ENCODE peak calls at places on chromosome 15, in six cellular contexts. One of them, this sample, is unnamed.

GRCh38 chr15:85379403-85380131 is 836 bp upstream of the AKAP13 start:
- DNase-seq in AML-193: no peak
- DNase-seq in fibroblast of the aortic adventitia: peak; percentile 36
- DNase-seq in heart right ventricle: no peak
- DNase-seq in activated CD8-positive, alpha-beta memory T cell treated with anti-CD3 and anti-CD28 coated beads for 4 hours: no peak
- DNase-seq in lower lobe of right lung: no peak
- DNase-seq in this sample: no peak

GRCh38 chr15:60083318-60083717 is 79.2 kb downstream of the FOXB1 start:
- DNase-seq in AML-193: no peak
- DNase-seq in fibroblast of the aortic adventitia: peak; percentile 25
- DNase-seq in heart right ventricle: no peak
- DNase-seq in activated CD8-positive, alpha-beta memory T cell treated with anti-CD3 and anti-CD28 coated beads for 4 hours: no peak
- DNase-seq in lower lobe of right lung: no peak
- DNase-seq in this sample: no peak

GRCh38 chr15:64285871-64286270 is 70.1 kb downstream of the CSNK1G1 start:
- DNase-seq in AML-193: no peak
- DNase-seq in fibroblast of the aortic adventitia: no peak
- DNase-seq in heart right ventricle: no peak
- DNase-seq in activated CD8-positive, alpha-beta memory T cell treated with anti-CD3 and anti-CD28 coated beads for 4 hours: no peak
- DNase-seq in lower lobe of right lung: no peak
- DNase-seq in this sample: no peak

GRCh38 chr15:94692697-94693096 is 461.3 kb downstream of the MCTP2 start:
- DNase-seq in AML-193: no peak
- DNase-seq in fibroblast of the aortic adventitia: no peak
- DNase-seq in heart right ventricle: no peak
- DNase-seq in activated CD8-positive, alpha-beta memory T cell treated with anti-CD3 and anti-CD28 coated beads for 4 hours: no peak
- DNase-seq in lower lobe of right lung: no peak
- DNase-seq in this sample: no peak

GRCh38 chr15:88073386-88073681 is 183.2 kb downstream of the NTRK3 start:
- DNase-seq in AML-193: no peak
- DNase-seq in fibroblast of the aortic adventitia: no peak
- DNase-seq in heart right ventricle: no peak
- DNase-seq in activated CD8-positive, alpha-beta memory T cell treated with anti-CD3 and anti-CD28 coated beads for 4 hours: no peak
- DNase-seq in lower lobe of right lung: no peak
- DNase-seq in this sample: no peak

GRCh38 chr15:72237286-72238224 is 6.6 kb upstream of the PKM start:
- DNase-seq in AML-193: peak; percentile 87
- DNase-seq in fibroblast of the aortic adventitia: peak; percentile 97
- DNase-seq in heart right ventricle: no peak
- DNase-seq in activated CD8-positive, alpha-beta memory T cell treated with anti-CD3 and anti-CD28 coated beads for 4 hours: no peak
- DNase-seq in lower lobe of right lung: peak; percentile 58
- DNase-seq in this sample: no peak

GRCh38 chr15:89116404-89116803 is 28.1 kb downstream of the ABHD2 start:
- DNase-seq in AML-193: no peak
- DNase-seq in fibroblast of the aortic adventitia: no peak
- DNase-seq in heart right ventricle: peak; percentile 51
- DNase-seq in activated CD8-positive, alpha-beta memory T cell treated with anti-CD3 and anti-CD28 coated beads for 4 hours: no peak
- DNase-seq in lower lobe of right lung: no peak
- DNase-seq in this sample: no peak

GRCh38 chr15:72169921-72170611 is 27.5 kb downstream of the GRAMD2A start:
- DNase-seq in AML-193: no peak
- DNase-seq in fibroblast of the aortic adventitia: no peak
- DNase-seq in heart right ventricle: no peak
- DNase-seq in activated CD8-positive, alpha-beta memory T cell treated with anti-CD3 and anti-CD28 coated beads for 4 hours: no peak
- DNase-seq in lower lobe of right lung: no peak
- DNase-seq in this sample: no peak

GRCh38 chr15:96230557-96231181 is 99.8 kb upstream of the NR2F2 start:
- DNase-seq in AML-193: no peak
- DNase-seq in fibroblast of the aortic adventitia: peak; percentile 8
- DNase-seq in heart right ventricle: no peak
- DNase-seq in activated CD8-positive, alpha-beta memory T cell treated with anti-CD3 and anti-CD28 coated beads for 4 hours: no peak
- DNase-seq in lower lobe of right lung: no peak
- DNase-seq in this sample: no peak

GRCh38 chr15:93266291-93266690 is 177.3 kb upstream of the RGMA start:
- DNase-seq in AML-193: no peak
- DNase-seq in fibroblast of the aortic adventitia: no peak
- DNase-seq in heart right ventricle: no peak
- DNase-seq in activated CD8-positive, alpha-beta memory T cell treated with anti-CD3 and anti-CD28 coated beads for 4 hours: no peak
- DNase-seq in lower lobe of right lung: no peak
- DNase-seq in this sample: no peak

GRCh38 chr15:85114886-85115285 is 133.2 kb downstream of the PDE8A start:
- DNase-seq in AML-193: no peak
- DNase-seq in fibroblast of the aortic adventitia: no peak
- DNase-seq in heart right ventricle: no peak
- DNase-seq in activated CD8-positive, alpha-beta memory T cell treated with anti-CD3 and anti-CD28 coated beads for 4 hours: no peak
- DNase-seq in lower lobe of right lung: no peak
- DNase-seq in this sample: no peak

GRCh38 chr15:69357773-69358765 is 56.1 kb upstream of the KIF23 start:
- DNase-seq in AML-193: no peak
- DNase-seq in fibroblast of the aortic adventitia: peak; percentile 9
- DNase-seq in heart right ventricle: no peak
- DNase-seq in activated CD8-positive, alpha-beta memory T cell treated with anti-CD3 and anti-CD28 coated beads for 4 hours: no peak
- DNase-seq in lower lobe of right lung: peak; percentile 51
- DNase-seq in this sample: no peak

GRCh38 chr15:92629975-92630626 is 25.5 kb downstream of the FAM174B start:
- DNase-seq in AML-193: no peak
- DNase-seq in fibroblast of the aortic adventitia: no peak
- DNase-seq in heart right ventricle: no peak
- DNase-seq in activated CD8-positive, alpha-beta memory T cell treated with anti-CD3 and anti-CD28 coated beads for 4 hours: no peak
- DNase-seq in lower lobe of right lung: no peak
- DNase-seq in this sample: no peak

GRCh38 chr15:40439461-40440299 is 1.1 kb upstream of the BAHD1 start:
- DNase-seq in AML-193: peak; percentile 20
- DNase-seq in fibroblast of the aortic adventitia: peak; percentile 17
- DNase-seq in heart right ventricle: peak; percentile 29
- DNase-seq in activated CD8-positive, alpha-beta memory T cell treated with anti-CD3 and anti-CD28 coated beads for 4 hours: no peak
- DNase-seq in lower lobe of right lung: peak; percentile 67
- DNase-seq in this sample: no peak

GRCh38 chr15:39016706-39017105 is 452.1 kb upstream of the RASGRP1 start:
- DNase-seq in AML-193: no peak
- DNase-seq in fibroblast of the aortic adventitia: no peak
- DNase-seq in heart right ventricle: no peak
- DNase-seq in activated CD8-positive, alpha-beta memory T cell treated with anti-CD3 and anti-CD28 coated beads for 4 hours: no peak
- DNase-seq in lower lobe of right lung: no peak
- DNase-seq in this sample: no peak

GRCh38 chr15:63176302-63176701 is 13.1 kb upstream of the RAB8B start:
- DNase-seq in AML-193: no peak
- DNase-seq in fibroblast of the aortic adventitia: no peak
- DNase-seq in heart right ventricle: no peak
- DNase-seq in activated CD8-positive, alpha-beta memory T cell treated with anti-CD3 and anti-CD28 coated beads for 4 hours: no peak
- DNase-seq in lower lobe of right lung: no peak
- DNase-seq in this sample: no peak

GRCh38 chr15:64688179-64688578 is 87.2 kb downstream of the RBPMS2 start:
- DNase-seq in AML-193: no peak
- DNase-seq in fibroblast of the aortic adventitia: no peak
- DNase-seq in heart right ventricle: no peak
- DNase-seq in activated CD8-positive, alpha-beta memory T cell treated with anti-CD3 and anti-CD28 coated beads for 4 hours: no peak
- DNase-seq in lower lobe of right lung: no peak
- DNase-seq in this sample: no peak

GRCh38 chr15:41989573-41990242 is 17.4 kb upstream of the EHD4 start:
- DNase-seq in AML-193: peak; percentile 51
- DNase-seq in fibroblast of the aortic adventitia: peak; percentile 76
- DNase-seq in heart right ventricle: peak; percentile 87
- DNase-seq in activated CD8-positive, alpha-beta memory T cell treated with anti-CD3 and anti-CD28 coated beads for 4 hours: peak; percentile 56
- DNase-seq in lower lobe of right lung: peak; percentile 87
- DNase-seq in this sample: peak; percentile 85

GRCh38 chr15:88615303-88616107 is 5.6 kb upstream of the AEN start:
- DNase-seq in AML-193: no peak
- DNase-seq in fibroblast of the aortic adventitia: no peak
- DNase-seq in heart right ventricle: no peak
- DNase-seq in activated CD8-positive, alpha-beta memory T cell treated with anti-CD3 and anti-CD28 coated beads for 4 hours: no peak
- DNase-seq in lower lobe of right lung: no peak
- DNase-seq in this sample: peak; percentile 85

GRCh38 chr15:75061272-75061671 is 37.9 kb downstream of the PPCDC start:
- DNase-seq in AML-193: peak; percentile 54
- DNase-seq in fibroblast of the aortic adventitia: no peak
- DNase-seq in heart right ventricle: peak; percentile 1
- DNase-seq in activated CD8-positive, alpha-beta memory T cell treated with anti-CD3 and anti-CD28 coated beads for 4 hours: no peak
- DNase-seq in lower lobe of right lung: no peak
- DNase-seq in this sample: no peak

GRCh38 chr15:73650387-73651126 is 17.4 kb upstream of the NPTN start:
- DNase-seq in AML-193: peak; percentile 89
- DNase-seq in fibroblast of the aortic adventitia: peak; percentile 70
- DNase-seq in heart right ventricle: no peak
- DNase-seq in activated CD8-positive, alpha-beta memory T cell treated with anti-CD3 and anti-CD28 coated beads for 4 hours: no peak
- DNase-seq in lower lobe of right lung: no peak
- DNase-seq in this sample: no peak

GRCh38 chr15:59345326-59345725 is 27.3 kb downstream of the MYO1E start:
- DNase-seq in AML-193: no peak
- DNase-seq in fibroblast of the aortic adventitia: no peak
- DNase-seq in heart right ventricle: no peak
- DNase-seq in activated CD8-positive, alpha-beta memory T cell treated with anti-CD3 and anti-CD28 coated beads for 4 hours: no peak
- DNase-seq in lower lobe of right lung: no peak
- DNase-seq in this sample: no peak